ENCODE peak calls at places on chromosomes 16 and 17, in eight cellular contexts. M is A673, Y is K562, J is naive B cell, H is NCI-H345, K is Caki2, O is NCI-H774, S is smooth muscle cell of the brain vasculature. P is an unnamed sample.

GRCh38 chr17:65434878-65435277 is 126.6 kb downstream of the AXIN2 start:
- DNase-seq in K (no peak), O (no peak), Y (no peak), H (no peak), J (no peak), S (no peak), M (no peak), P (no peak)

GRCh38 chr17:65047939-65048338 is 8.6 kb downstream of the GNA13 start:
- DNase-seq in M (no peak), K (no peak), Y (no peak), J (no peak), O (no peak), S (no peak), H (no peak), P (no peak)

GRCh38 chr16:2841606-2842339 is 11.7 kb downstream of the ZG16B start:
- DNase-seq in J (no peak), M (no peak), H (no peak), O (no peak), K (no peak), Y (no peak), S (no peak), P (no peak)

GRCh38 chr16:17768257-17768656 is 297.5 kb upstream of the XYLT1 start:
- DNase-seq in M (no peak), J (no peak), Y (no peak), S (no peak), H (no peak), O (no peak), K (no peak), P (no peak)

GRCh38 chr16:17885659-17886200 is 415.0 kb upstream of the XYLT1 start:
- DNase-seq in O (no peak), M (no peak), Y (no peak), S (no peak), J (no peak), K (no peak), H (no peak), P (no peak)

GRCh38 chr16:72066747-72067146 is 3.7 kb downstream of the HPR start:
- DNase-seq in M (peak; percentile 43), S (peak; percentile 12), K (peak; percentile 22), O (no peak), H (peak; percentile 4), J (peak; percentile 12), Y (peak; percentile 48), P (peak; percentile 39)

GRCh38 chr17:42188749-42189650 is 3.7 kb upstream of the HCRT start:
- DNase-seq in J (no peak), K (no peak), S (no peak), Y (no peak), O (no peak), M (no peak), H (no peak), P (peak; percentile 8)

GRCh38 chr17:45117283-45117682 is 15.0 kb downstream of the PLCD3 start:
- DNase-seq in K (no peak), S (no peak), H (no peak), J (no peak), Y (no peak), O (no peak), M (no peak), P (no peak)

GRCh38 chr16:1984347-1985225 is 593 bp downstream of the GFER start:
- DNase-seq in Y (peak; percentile 71), H (no peak), M (no peak), S (no peak), K (no peak), O (no peak), J (no peak), P (peak; percentile 91)

GRCh38 chr16:28924762-28925385 is at the start of gene RABEP2:
- DNase-seq in Y (peak; percentile 96), O (peak; percentile 95), M (peak; percentile 95), H (peak; percentile 99), S (peak; percentile 69), K (peak; percentile 90), J (peak; percentile 96), P (peak; percentile 100)